ENCODE peak calls at places on chromosome 7, in seven cellular contexts. V is IMR-90, Z is ovary, T is epithelial cell of esophagus, S is cardiac fibroblast, B is BJ, M is AG04450. N is an unnamed sample.

GRCh38 chr7:167087-167855 is 25.1 kb upstream of the FAM20C start:
- DNase-seq in V (no peak), Z (no peak), T (no peak), S (no peak), B (no peak), M (no peak), N (no peak)

GRCh38 chr7:135164357-135165021 is 6.0 kb downstream of the CYREN start:
- DNase-seq in V (no peak), Z (no peak), T (no peak), S (no peak), B (no peak), M (no peak), N (no peak)

GRCh38 chr7:136353287-136353686 is 376.1 kb upstream of the MTPN start:
- DNase-seq in V (no peak), Z (no peak), T (no peak), S (no peak), B (no peak), M (no peak), N (no peak)

GRCh38 chr7:2388637-2388954 is 14.8 kb upstream of the CHST12 start:
- DNase-seq in V (no peak), Z (no peak), T (no peak), S (no peak), B (no peak), M (no peak), N (no peak)

GRCh38 chr7:154927624-154928125 is 75.2 kb downstream of the PAXIP1 start:
- DNase-seq in V (peak), Z (peak), T (peak), S (peak), B (peak), M (peak), N (peak)

GRCh38 chr7:123961731-123962130 is 36.7 kb downstream of the SPAM1 start:
- DNase-seq in V (no peak), Z (no peak), T (peak), S (peak), B (no peak), M (no peak), N (no peak)

GRCh38 chr7:12389089-12389700 is 14.5 kb downstream of the VWDE start:
- DNase-seq in V (peak), Z (no peak), T (peak), S (peak), B (peak), M (peak), N (peak)

GRCh38 chr7:27095050-27095896 is 527 bp downstream of the HOXA1 start:
- DNase-seq in V (peak), Z (no peak), T (no peak), S (no peak), B (no peak), M (no peak), N (no peak)

GRCh38 chr7:45146531-45147379 is 10.8 kb upstream of the RAMP3 start:
- DNase-seq in V (no peak), Z (no peak), T (no peak), S (no peak), B (no peak), M (no peak), N (no peak)

GRCh38 chr7:101740981-101741725 is 76.3 kb upstream of the CUX1 start:
- DNase-seq in V (no peak), Z (no peak), T (no peak), S (peak), B (no peak), M (no peak), N (no peak)

GRCh38 chr7:88545663-88546062 is 213.8 kb upstream of the ZNF804B start:
- DNase-seq in V (no peak), Z (no peak), T (peak), S (no peak), B (no peak), M (no peak), N (no peak)

GRCh38 chr7:88548399-88548798 is 211.1 kb upstream of the ZNF804B start:
- DNase-seq in V (no peak), Z (no peak), T (no peak), S (no peak), B (no peak), M (no peak), N (no peak)

DNA sequence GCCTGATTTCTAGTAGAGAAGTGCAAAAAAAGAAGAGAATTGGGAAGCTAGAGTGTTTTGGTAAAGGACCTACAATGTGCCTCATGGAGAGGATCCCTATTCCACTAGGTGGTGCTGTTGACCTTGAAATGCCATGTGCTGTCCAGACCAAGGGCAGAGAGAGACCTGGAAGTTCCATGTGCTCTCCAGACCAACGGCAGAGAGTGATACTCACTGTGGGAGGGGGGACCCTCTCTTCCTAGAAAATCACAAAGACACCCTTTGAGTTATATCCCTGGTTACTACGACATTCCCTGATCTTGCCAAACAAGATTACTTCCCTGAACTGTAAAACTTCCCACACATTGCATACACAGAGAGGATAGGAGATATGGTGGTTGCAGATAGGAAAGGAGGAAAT is 212.7 kb upstream of the ZNF804B start:
- DNase-seq in V (no peak), Z (no peak), T (peak), S (peak), B (no peak), M (no peak), N (peak)
- TF ChIP-seq CTCF in V (peak), Z (no peak), T (peak), S (peak), B (no peak), M (no peak), N (peak)

DNA sequence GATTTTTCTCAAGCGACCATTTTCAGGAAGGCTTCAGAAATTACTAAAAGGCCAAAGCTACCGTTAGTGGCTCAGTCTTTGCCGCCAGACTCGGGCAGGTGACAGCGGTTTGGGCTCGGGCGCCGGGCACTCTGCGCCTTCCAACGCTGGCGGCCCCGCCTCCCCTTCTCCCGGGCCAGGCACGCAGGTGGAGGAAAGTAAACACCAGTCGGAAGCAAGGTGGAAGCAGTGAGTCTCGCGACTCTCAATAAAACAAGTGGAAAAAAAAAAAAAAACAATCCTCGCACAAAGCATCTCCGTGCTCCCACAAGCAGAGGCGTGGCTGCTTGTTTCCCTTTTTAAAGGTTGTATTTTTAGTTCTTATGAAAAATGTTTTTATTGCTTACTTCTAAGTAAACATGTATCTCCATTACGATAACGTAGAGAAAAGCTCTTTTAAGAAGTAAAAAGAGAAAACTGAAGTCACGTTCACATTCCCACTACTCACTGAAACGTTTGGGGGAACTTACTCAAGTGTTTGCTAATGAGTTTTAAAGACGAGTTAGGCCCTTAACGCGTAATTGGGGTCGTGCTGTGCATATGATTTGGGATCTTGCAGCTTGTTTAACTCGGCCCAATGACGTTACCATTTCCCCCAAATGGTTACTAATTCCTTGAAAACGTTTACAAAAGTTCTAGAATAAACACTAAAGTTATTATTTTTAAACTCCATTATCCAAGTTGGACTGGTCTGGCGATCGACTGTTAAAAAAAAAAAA is 904 bp downstream of the CDCA7L start:
- DNase-seq in V (peak), Z (peak), T (peak), S (peak), B (no peak), M (no peak), N (peak)
- TF ChIP-seq CTCF in V (no peak), Z (no peak), T (peak), S (no peak), B (no peak), M (no peak), N (no peak)

GRCh38 chr7:130445008-130445407 is 4.2 kb upstream of the CEP41 start:
- DNase-seq in V (no peak), Z (no peak), T (no peak), S (no peak), B (no peak), M (no peak), N (no peak)
- TF ChIP-seq CTCF in V (no peak), Z (no peak), T (no peak), S (no peak), B (no peak), M (no peak), N (no peak)

GRCh38 chr7:39642896-39643295 is 19.5 kb downstream of the RALA start:
- DNase-seq in V (no peak), Z (no peak), T (no peak), S (no peak), B (no peak), M (no peak), N (no peak)

GRCh38 chr7:39644170-39644569 is 20.8 kb downstream of the RALA start:
- DNase-seq in V (peak), Z (no peak), T (peak), S (peak), B (no peak), M (no peak), N (no peak)

GRCh38 chr7:39650676-39651075 is 27.3 kb downstream of the RALA start:
- DNase-seq in V (peak), Z (no peak), T (no peak), S (peak), B (no peak), M (peak), N (no peak)

GRCh38 chr7:39647816-39648215 is 24.4 kb downstream of the RALA start:
- DNase-seq in V (no peak), Z (no peak), T (no peak), S (no peak), B (no peak), M (no peak), N (no peak)

DNA sequence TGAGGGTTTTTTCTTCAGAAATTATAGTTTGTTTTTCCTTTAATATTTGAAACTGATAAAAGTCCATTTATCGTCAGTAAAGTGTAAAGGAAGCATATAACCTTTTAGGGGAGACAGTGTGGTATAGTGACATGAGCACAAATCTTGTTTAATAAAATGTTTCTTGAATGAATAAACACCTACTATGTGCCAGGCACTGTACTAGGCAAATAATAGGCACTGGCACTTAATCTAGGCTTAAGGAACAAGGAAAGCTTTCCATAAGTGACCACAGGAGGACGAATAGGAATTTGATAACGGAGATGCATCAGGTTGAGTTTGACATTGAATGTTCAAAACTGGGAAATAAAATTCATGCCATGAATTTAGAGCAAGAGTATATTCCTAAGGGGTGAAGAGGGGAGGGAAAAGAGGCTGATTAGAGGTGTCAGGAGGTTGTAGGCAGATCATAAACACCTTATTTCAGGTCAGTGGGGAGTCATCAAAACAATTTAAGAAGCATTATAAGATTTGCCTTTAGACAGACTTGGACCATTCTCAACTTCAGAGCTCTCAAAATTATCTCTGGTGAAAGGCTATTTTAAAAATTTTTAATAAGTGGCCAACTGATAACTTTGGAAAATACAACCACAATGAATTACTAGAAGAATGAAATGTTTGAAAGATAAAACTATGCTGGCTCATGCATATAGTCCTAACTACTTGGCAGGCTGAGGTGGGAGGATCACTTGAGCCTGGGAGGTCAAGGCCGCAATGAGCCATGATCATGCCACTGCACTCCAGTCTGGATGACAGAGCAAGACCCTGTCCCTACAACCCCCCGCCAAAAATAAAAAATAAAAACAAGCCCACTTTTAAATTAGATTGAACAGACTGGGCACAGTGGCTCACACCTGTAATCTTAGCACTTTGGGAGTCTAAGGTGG is 22.4 kb downstream of the RALA start:
- DNase-seq in V (no peak), Z (no peak), T (no peak), S (peak), B (no peak), M (no peak), N (no peak)
- TF ChIP-seq CTCF in V (no peak), Z (no peak), T (no peak), S (no peak), B (no peak), M (no peak), N (no peak)